ENCODE peak calls at places on chromosomes 2 and 18, in seven cellular contexts. One of them, this sample, is unnamed.
A peak's percentile ranks its signal among the peaks of the same experiment; 100 is the strongest.

GRCh38 chr2:159076233-159076632 is 107.8 kb downstream of the TANC1 start:
- DNase-seq in mesendoderm: no peak
- DNase-seq in sigmoid colon: no peak
- DNase-seq in stomach: no peak
- DNase-seq in activated CD4-positive, alpha-beta T cell treated with anti-CD3 and anti-CD28 coated beads, Interleukin-2, amount 50 U/mL, for 4 hours: no peak
- DNase-seq in IMR-90: peak; percentile 93
- DNase-seq in astrocyte of the hippocampus: peak; percentile 58
- DNase-seq in this sample: no peak

GRCh38 chr2:72947947-72948346 is 30.6 kb downstream of the EMX1 start:
- DNase-seq in IMR-90: no peak
- DNase-seq in astrocyte of the hippocampus: no peak
- DNase-seq in sigmoid colon: no peak
- DNase-seq in stomach: no peak
- DNase-seq in mesendoderm: no peak
- DNase-seq in activated CD4-positive, alpha-beta T cell treated with anti-CD3 and anti-CD28 coated beads, Interleukin-2, amount 50 U/mL, for 4 hours: no peak
- DNase-seq in this sample: no peak

GRCh38 chr2:73266061-73266891 is 18.0 kb downstream of the FBXO41 start:
- DNase-seq in sigmoid colon: no peak
- DNase-seq in mesendoderm: no peak
- DNase-seq in stomach: no peak
- DNase-seq in activated CD4-positive, alpha-beta T cell treated with anti-CD3 and anti-CD28 coated beads, Interleukin-2, amount 50 U/mL, for 4 hours: no peak
- DNase-seq in astrocyte of the hippocampus: peak; percentile 34
- DNase-seq in IMR-90: peak; percentile 65
- DNase-seq in this sample: peak; percentile 82

GRCh38 chr18:63410792-63411191 is 11.5 kb downstream of the VPS4B start:
- DNase-seq in IMR-90: peak; percentile 78
- DNase-seq in activated CD4-positive, alpha-beta T cell treated with anti-CD3 and anti-CD28 coated beads, Interleukin-2, amount 50 U/mL, for 4 hours: no peak
- DNase-seq in sigmoid colon: no peak
- DNase-seq in astrocyte of the hippocampus: peak; percentile 43
- DNase-seq in stomach: no peak
- DNase-seq in mesendoderm: no peak
- DNase-seq in this sample: no peak

GRCh38 chr2:168852487-168852886 is 37.7 kb downstream of the SPC25 start:
- DNase-seq in mesendoderm: no peak
- DNase-seq in stomach: no peak
- DNase-seq in IMR-90: no peak
- DNase-seq in sigmoid colon: no peak
- DNase-seq in activated CD4-positive, alpha-beta T cell treated with anti-CD3 and anti-CD28 coated beads, Interleukin-2, amount 50 U/mL, for 4 hours: no peak
- DNase-seq in astrocyte of the hippocampus: no peak
- DNase-seq in this sample: no peak

GRCh38 chr2:197137234-197137633 is 173.3 kb downstream of the ANKRD44 start:
- DNase-seq in mesendoderm: no peak
- DNase-seq in stomach: no peak
- DNase-seq in IMR-90: peak; percentile 77
- DNase-seq in sigmoid colon: no peak
- DNase-seq in activated CD4-positive, alpha-beta T cell treated with anti-CD3 and anti-CD28 coated beads, Interleukin-2, amount 50 U/mL, for 4 hours: no peak
- DNase-seq in astrocyte of the hippocampus: peak; percentile 51
- DNase-seq in this sample: no peak

GRCh38 chr2:228247335-228247734 is 65.8 kb upstream of the SPHKAP start:
- DNase-seq in activated CD4-positive, alpha-beta T cell treated with anti-CD3 and anti-CD28 coated beads, Interleukin-2, amount 50 U/mL, for 4 hours: no peak
- DNase-seq in astrocyte of the hippocampus: no peak
- DNase-seq in mesendoderm: no peak
- DNase-seq in stomach: no peak
- DNase-seq in sigmoid colon: no peak
- DNase-seq in IMR-90: no peak
- DNase-seq in this sample: no peak

GRCh38 chr2:204738721-204739120 is 193.4 kb downstream of the PARD3B start:
- DNase-seq in IMR-90: peak; percentile 72
- DNase-seq in mesendoderm: no peak
- DNase-seq in astrocyte of the hippocampus: no peak
- DNase-seq in sigmoid colon: no peak
- DNase-seq in stomach: no peak
- DNase-seq in activated CD4-positive, alpha-beta T cell treated with anti-CD3 and anti-CD28 coated beads, Interleukin-2, amount 50 U/mL, for 4 hours: no peak
- DNase-seq in this sample: no peak

GRCh38 chr2:143545059-143545458 is 415.8 kb downstream of the ARHGAP15 start:
- DNase-seq in astrocyte of the hippocampus: no peak
- DNase-seq in mesendoderm: no peak
- DNase-seq in sigmoid colon: no peak
- DNase-seq in stomach: no peak
- DNase-seq in activated CD4-positive, alpha-beta T cell treated with anti-CD3 and anti-CD28 coated beads, Interleukin-2, amount 50 U/mL, for 4 hours: no peak
- DNase-seq in IMR-90: no peak
- DNase-seq in this sample: no peak

GRCh38 chr18:7677424-7677823 is 110.3 kb downstream of the PTPRM start:
- DNase-seq in sigmoid colon: no peak
- DNase-seq in IMR-90: no peak
- DNase-seq in mesendoderm: no peak
- DNase-seq in astrocyte of the hippocampus: no peak
- DNase-seq in stomach: no peak
- DNase-seq in activated CD4-positive, alpha-beta T cell treated with anti-CD3 and anti-CD28 coated beads, Interleukin-2, amount 50 U/mL, for 4 hours: no peak
- DNase-seq in this sample: no peak

GRCh38 chr2:222903234-222904220 is 42.7 kb downstream of the ACSL3 start:
- DNase-seq in sigmoid colon: no peak
- DNase-seq in IMR-90: peak; percentile 73
- DNase-seq in activated CD4-positive, alpha-beta T cell treated with anti-CD3 and anti-CD28 coated beads, Interleukin-2, amount 50 U/mL, for 4 hours: peak; percentile 18
- DNase-seq in stomach: peak; percentile 45
- DNase-seq in astrocyte of the hippocampus: peak; percentile 73
- DNase-seq in mesendoderm: peak; percentile 66
- DNase-seq in this sample: peak; percentile 79

GRCh38 chr18:41456791-41457190 is 498.2 kb upstream of the PIK3C3 start:
- DNase-seq in IMR-90: no peak
- DNase-seq in stomach: no peak
- DNase-seq in sigmoid colon: no peak
- DNase-seq in mesendoderm: no peak
- DNase-seq in astrocyte of the hippocampus: no peak
- DNase-seq in activated CD4-positive, alpha-beta T cell treated with anti-CD3 and anti-CD28 coated beads, Interleukin-2, amount 50 U/mL, for 4 hours: no peak
- DNase-seq in this sample: peak; percentile 3

GRCh38 chr2:182077451-182078142 is 91.9 kb downstream of the PPP1R1C start:
- DNase-seq in IMR-90: peak; percentile 95
- DNase-seq in mesendoderm: peak; percentile 74
- DNase-seq in sigmoid colon: no peak
- DNase-seq in astrocyte of the hippocampus: peak; percentile 93
- DNase-seq in activated CD4-positive, alpha-beta T cell treated with anti-CD3 and anti-CD28 coated beads, Interleukin-2, amount 50 U/mL, for 4 hours: no peak
- DNase-seq in stomach: peak; percentile 28
- DNase-seq in this sample: no peak